ENCODE peak calls at places on chromosomes 13 and 19, in nine cellular contexts. R is activated naive CD8-positive, alpha-beta T cell treated with anti-CD3 and anti-CD28 coated beads, Interleukin-2, amount 50 U/mL, for 24 hours; M is COR-L47; L is D341Med; Y is astrocyte of the cerebellum; W is epithelial cell of esophagus; B is stimulated activated CD4-positive, alpha-beta T cell treated with anti-CD3 and anti-CD28 coated beads, Interleukin-2, amount 100 ng/mL, for 48 hours; X is MCF 10A; E is HS-5. N is an unnamed sample.

GRCh38 chr19:55931936-55932386 is at the start of gene NLRP13:
- DNase-seq in R (no peak), M (no peak), L (no peak), Y (no peak), W (no peak), B (no peak), X (no peak), E (no peak), N (no peak)

GRCh38 chr19:46650445-46650844 is 10.5 kb downstream of the DACT3 start:
- DNase-seq in R (no peak), M (no peak), L (no peak), Y (no peak), W (no peak), B (no peak), X (no peak), E (no peak), N (no peak)

GRCh38 chr19:311813-312261 is 20.6 kb upstream of the PLPP2 start:
- DNase-seq in R (no peak), M (no peak), L (no peak), Y (no peak), W (no peak), B (no peak), X (no peak), E (no peak), N (no peak)

GRCh38 chr19:55171440-55171839 is 5.0 kb upstream of the DNAAF3 start:
- DNase-seq in R (no peak), M (no peak), L (no peak), Y (no peak), W (no peak), B (no peak), X (no peak), E (no peak), N (no peak)

GRCh38 chr19:45400192-45400591 is 4.7 kb downstream of the PPP1R13L start:
- DNase-seq in R (no peak), M (no peak), L (peak), Y (no peak), W (peak), B (no peak), X (peak), E (no peak), N (no peak)

GRCh38 chr13:23268441-23268840 is 87.7 kb downstream of the SGCG start:
- DNase-seq in R (peak), M (no peak), L (no peak), Y (no peak), W (no peak), B (peak), X (no peak), E (no peak), N (no peak)

GRCh38 chr19:58182577-58182988 is 278 bp upstream of the ZNF274 start:
- DNase-seq in R (peak), M (no peak), L (peak), Y (no peak), W (no peak), B (peak), X (no peak), E (no peak), N (peak)

GRCh38 chr13:105170438-105170837 is 1365.0 kb downstream of the EFNB2 start:
- DNase-seq in R (no peak), M (no peak), L (no peak), Y (no peak), W (no peak), B (no peak), X (no peak), E (no peak), N (no peak)

GRCh38 chr19:45613926-45614725 is 12.1 kb upstream of the GPR4 start:
- DNase-seq in R (peak), M (no peak), L (no peak), Y (peak), W (peak), B (peak), X (peak), E (peak), N (peak)

GRCh38 chr13:79918620-79919019 is 422.3 kb downstream of the SPRY2 start:
- DNase-seq in R (no peak), M (no peak), L (no peak), Y (no peak), W (peak), B (no peak), X (no peak), E (no peak), N (no peak)

GRCh38 chr19:54379187-54379678 is 14.5 kb upstream of the LAIR1 start:
- DNase-seq in R (no peak), M (no peak), L (no peak), Y (no peak), W (no peak), B (no peak), X (no peak), E (no peak), N (no peak)

GRCh38 chr13:110246530-110246929 is 60.4 kb downstream of the COL4A1 start:
- DNase-seq in R (no peak), M (no peak), L (no peak), Y (no peak), W (no peak), B (no peak), X (no peak), E (no peak), N (no peak)

GRCh38 chr13:109989155-109989554 is 202.8 kb upstream of the IRS2 start:
- DNase-seq in R (no peak), M (no peak), L (no peak), Y (peak), W (no peak), B (no peak), X (peak), E (no peak), N (peak)

GRCh38 chr19:17095141-17095919 is 19.8 kb downstream of the MYO9B start:
- DNase-seq in R (no peak), M (no peak), L (no peak), Y (no peak), W (no peak), B (no peak), X (no peak), E (no peak), N (peak)

GRCh38 chr19:18901503-18901890 is 5.5 kb upstream of the CERS1 start:
- DNase-seq in R (no peak), M (no peak), L (no peak), Y (no peak), W (no peak), B (no peak), X (no peak), E (no peak), N (no peak)

GRCh38 chr13:48018637-48019036 is 17.6 kb upstream of the SUCLA2 start:
- DNase-seq in R (no peak), M (no peak), L (no peak), Y (no peak), W (no peak), B (no peak), X (no peak), E (no peak), N (no peak)

GRCh38 chr19:51128227-51128626 is 3.5 kb downstream of the SIGLEC9 start:
- DNase-seq in R (no peak), M (no peak), L (no peak), Y (no peak), W (no peak), B (no peak), X (no peak), E (no peak), N (no peak)

GRCh38 chr13:43877788-43878187 is 1.8 kb downstream of the CCDC122 start:
- DNase-seq in R (no peak), M (no peak), L (no peak), Y (no peak), W (peak), B (no peak), X (no peak), E (no peak), N (no peak)

GRCh38 chr13:106183410-106184128 is 351.9 kb downstream of the EFNB2 start:
- DNase-seq in R (no peak), M (no peak), L (no peak), Y (no peak), W (no peak), B (no peak), X (no peak), E (no peak), N (no peak)

GRCh38 chr19:18996796-18997394 is 36.4 kb downstream of the SUGP2 start:
- DNase-seq in R (no peak), M (no peak), L (peak), Y (no peak), W (no peak), B (no peak), X (no peak), E (no peak), N (no peak)

GRCh38 chr19:15379996-15380647 is 535 bp upstream of the AKAP8 start:
- DNase-seq in R (no peak), M (peak), L (no peak), Y (no peak), W (peak), B (peak), X (peak), E (peak), N (peak)

GRCh38 chr19:3056454-3057016 is 5.8 kb downstream of the TLE5 start:
- DNase-seq in R (no peak), M (peak), L (peak), Y (no peak), W (peak), B (no peak), X (peak), E (no peak), N (no peak)

GRCh38 chr19:31595521-31595920 is 246.3 kb upstream of the TSHZ3 start:
- DNase-seq in R (no peak), M (no peak), L (no peak), Y (no peak), W (no peak), B (no peak), X (no peak), E (no peak), N (no peak)

GRCh38 chr19:17090501-17091074 is 15.0 kb downstream of the MYO9B start:
- DNase-seq in R (no peak), M (no peak), L (no peak), Y (no peak), W (peak), B (peak), X (no peak), E (no peak), N (peak)

GRCh38 chr19:21604351-21604926 is 99.0 kb downstream of the ZNF429 start:
- DNase-seq in R (no peak), M (no peak), L (no peak), Y (no peak), W (peak), B (no peak), X (peak), E (no peak), N (no peak)

GRCh38 chr19:47582320-47582909 is 9.5 kb upstream of the ZNF541 start:
- DNase-seq in R (no peak), M (no peak), L (no peak), Y (no peak), W (no peak), B (no peak), X (no peak), E (peak), N (peak)

GRCh38 chr13:86038490-86038889 is 239.3 kb upstream of the SLITRK6 start:
- DNase-seq in R (no peak), M (no peak), L (no peak), Y (no peak), W (no peak), B (no peak), X (no peak), E (no peak), N (no peak)

GRCh38 chr19:47486900-47487299 is 2.9 kb upstream of the KPTN start:
- DNase-seq in R (peak), M (no peak), L (no peak), Y (no peak), W (no peak), B (no peak), X (no peak), E (no peak), N (no peak)

GRCh38 chr19:52248256-52248655 is 21.1 kb upstream of the ZNF766 start:
- DNase-seq in R (peak), M (peak), L (peak), Y (no peak), W (peak), B (peak), X (peak), E (no peak), N (peak)

GRCh38 chr19:34263745-34264237 is 9.4 kb downstream of the GARRE1 start:
- DNase-seq in R (no peak), M (no peak), L (no peak), Y (no peak), W (no peak), B (no peak), X (no peak), E (no peak), N (no peak)

GRCh38 chr13:30464496-30465351 is 1.0 kb downstream of the HMGB1 start:
- DNase-seq in R (peak), M (peak), L (peak), Y (peak), W (peak), B (peak), X (peak), E (no peak), N (peak)

GRCh38 chr19:30811397-30812098 is 439.4 kb downstream of the ZNF536 start:
- DNase-seq in R (no peak), M (no peak), L (no peak), Y (no peak), W (no peak), B (no peak), X (no peak), E (no peak), N (no peak)

GRCh38 chr19:29579308-29579910 is 26.7 kb upstream of the POP4 start:
- DNase-seq in R (no peak), M (no peak), L (no peak), Y (no peak), W (no peak), B (no peak), X (no peak), E (no peak), N (no peak)

GRCh38 chr19:49512970-49513745 is 697 bp downstream of the FCGRT start:
- DNase-seq in R (no peak), M (peak), L (peak), Y (no peak), W (no peak), B (no peak), X (no peak), E (no peak), N (no peak)

GRCh38 chr19:41323430-41324125 is 13.6 kb downstream of the CCDC97 start:
- DNase-seq in R (no peak), M (no peak), L (no peak), Y (peak), W (peak), B (no peak), X (peak), E (peak), N (peak)

GRCh38 chr13:48299591-48299990 is 4.0 kb upstream of the RB1 start:
- DNase-seq in R (no peak), M (no peak), L (no peak), Y (no peak), W (no peak), B (no peak), X (no peak), E (no peak), N (no peak)

GRCh38 chr13:39688699-39689405 is 33.4 kb downstream of the COG6 start:
- DNase-seq in R (no peak), M (no peak), L (no peak), Y (no peak), W (no peak), B (no peak), X (no peak), E (no peak), N (peak)

GRCh38 chr13:32175307-32175706 is 139.9 kb downstream of the ZAR1L start:
- DNase-seq in R (no peak), M (no peak), L (no peak), Y (no peak), W (no peak), B (no peak), X (no peak), E (no peak), N (no peak)

GRCh38 chr13:95039415-95039814 is 261.8 kb downstream of the ABCC4 start:
- DNase-seq in R (no peak), M (no peak), L (no peak), Y (no peak), W (no peak), B (no peak), X (no peak), E (no peak), N (peak)

N was measured in brain microvascular endothelial cell.